ENCODE peak calls at places on chromosomes 11 and 22, in six cellular contexts. One of them, this sample, is unnamed.
A peak's percentile ranks its signal among the peaks of the same experiment; 100 is the strongest.

GRCh38 chr11:98545544-98546175 is 475.1 kb upstream of the CNTN5 start:
- DNase-seq in Peyer's patch: no peak
- DNase-seq in caudate nucleus: no peak
- DNase-seq in testis: no peak
- DNase-seq in H9: no peak
- DNase-seq in A549: no peak
- DNase-seq in this sample: no peak

GRCh38 chr11:28521075-28521474 is 412.9 kb downstream of the METTL15 start:
- DNase-seq in Peyer's patch: no peak
- DNase-seq in H9: no peak
- DNase-seq in testis: no peak
- DNase-seq in A549: no peak
- DNase-seq in caudate nucleus: no peak
- DNase-seq in this sample: no peak

GRCh38 chr11:20156280-20156875 is 3.9 kb downstream of the DBX1 start:
- DNase-seq in A549: no peak
- DNase-seq in caudate nucleus: no peak
- DNase-seq in H9: peak; percentile 86
- DNase-seq in testis: peak; percentile 59
- DNase-seq in Peyer's patch: peak; percentile 64
- DNase-seq in this sample: peak; percentile 14

GRCh38 chr22:45602004-45602733 is 69.5 kb upstream of the ATXN10 start:
- DNase-seq in caudate nucleus: no peak
- DNase-seq in Peyer's patch: no peak
- DNase-seq in H9: peak; percentile 51
- DNase-seq in A549: no peak
- DNase-seq in testis: no peak
- DNase-seq in this sample: no peak

GRCh38 chr11:75706260-75706729 is 11.3 kb upstream of the MOGAT2 start:
- DNase-seq in testis: peak; percentile 83
- DNase-seq in caudate nucleus: peak; percentile 47
- DNase-seq in H9: peak; percentile 87
- DNase-seq in A549: peak; percentile 80
- DNase-seq in Peyer's patch: peak; percentile 81
- DNase-seq in this sample: peak; percentile 80

GRCh38 chr22:46074771-46075551 is 75.4 kb upstream of the PPARA start:
- DNase-seq in A549: no peak
- DNase-seq in Peyer's patch: peak; percentile 55
- DNase-seq in H9: no peak
- DNase-seq in caudate nucleus: no peak
- DNase-seq in testis: peak; percentile 23
- DNase-seq in this sample: peak; percentile 24

GRCh38 chr11:2432171-2432621 is 12.1 kb downstream of the TRPM5 start:
- DNase-seq in Peyer's patch: no peak
- DNase-seq in A549: no peak
- DNase-seq in caudate nucleus: no peak
- DNase-seq in H9: no peak
- DNase-seq in testis: no peak
- DNase-seq in this sample: peak; percentile 42

GRCh38 chr11:19935507-19935906 is 222.9 kb downstream of the NAV2 start:
- DNase-seq in caudate nucleus: no peak
- DNase-seq in H9: peak; percentile 71
- DNase-seq in Peyer's patch: no peak
- DNase-seq in testis: no peak
- DNase-seq in A549: no peak
- DNase-seq in this sample: no peak

GRCh38 chr11:90237004-90237403 is 14.2 kb upstream of the CHORDC1 start:
- DNase-seq in H9: no peak
- DNase-seq in Peyer's patch: no peak
- DNase-seq in testis: no peak
- DNase-seq in A549: no peak
- DNase-seq in caudate nucleus: no peak
- DNase-seq in this sample: no peak

DNA sequence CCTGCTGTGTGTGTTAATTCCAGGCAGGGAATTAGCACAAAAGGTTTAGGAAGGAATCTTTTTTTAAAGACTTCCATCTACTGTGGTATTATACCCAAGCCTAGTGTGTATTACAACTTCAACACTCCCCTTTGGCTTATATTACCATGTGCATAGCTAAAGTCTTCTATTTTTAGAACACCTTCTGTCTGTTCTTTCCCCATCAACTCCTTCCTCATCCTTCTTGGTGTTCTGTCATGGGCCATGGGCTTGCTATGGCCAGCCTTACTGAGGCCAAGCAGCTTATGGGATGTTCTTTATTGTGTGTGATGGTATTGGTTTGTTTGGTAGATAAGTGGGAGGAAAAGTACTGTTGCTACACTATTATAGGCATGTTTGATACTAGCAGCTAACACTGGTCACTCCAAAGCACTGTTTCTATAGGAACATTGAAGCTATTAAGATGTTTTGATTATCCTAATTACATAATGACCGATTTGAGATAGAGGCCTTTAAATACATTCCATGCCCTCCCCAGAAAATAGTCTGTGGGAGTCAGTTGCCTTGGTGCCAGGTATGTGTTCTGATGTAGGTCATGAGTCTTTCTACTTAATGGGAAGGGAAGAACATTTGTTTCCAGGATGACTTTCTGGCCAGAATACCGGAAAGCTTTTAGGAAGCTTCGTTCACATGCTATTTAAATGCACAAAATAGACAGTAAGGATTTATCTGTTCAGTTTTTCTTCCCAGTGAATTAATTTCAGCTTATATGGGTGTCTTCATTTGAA is 16.5 kb downstream of the MCAM start:
- DNase-seq in caudate nucleus: no peak
- DNase-seq in testis: no peak
- DNase-seq in Peyer's patch: no peak
- DNase-seq in A549: no peak
- DNase-seq in H9: no peak
- DNase-seq in this sample: no peak
- H3K27ac ChIP-seq in caudate nucleus: peak overlapping the region; percentile 20
- H3K27ac ChIP-seq in testis: peak overlapping the region; percentile 34
- H3K27ac ChIP-seq in Peyer's patch: peak overlapping the region; percentile 0
- H3K27ac ChIP-seq in A549: no peak overlapping the region
- H3K27ac ChIP-seq in H9: no peak overlapping the region
- H3K27ac ChIP-seq in this sample: peak overlapping the region; percentile 89

GRCh38 chr11:69450857-69451220 is 30.6 kb upstream of the LINC01488 start:
- DNase-seq in H9: no peak
- DNase-seq in caudate nucleus: no peak
- DNase-seq in A549: no peak
- DNase-seq in Peyer's patch: no peak
- DNase-seq in testis: no peak
- DNase-seq in this sample: no peak
- H3K27ac ChIP-seq in H9: no peak overlapping the region
- H3K27ac ChIP-seq in caudate nucleus: no peak overlapping the region
- H3K27ac ChIP-seq in A549: no peak overlapping the region
- H3K27ac ChIP-seq in Peyer's patch: peak overlapping the region; percentile 44
- H3K27ac ChIP-seq in testis: no peak overlapping the region
- H3K27ac ChIP-seq in this sample: no peak overlapping the region

DNA sequence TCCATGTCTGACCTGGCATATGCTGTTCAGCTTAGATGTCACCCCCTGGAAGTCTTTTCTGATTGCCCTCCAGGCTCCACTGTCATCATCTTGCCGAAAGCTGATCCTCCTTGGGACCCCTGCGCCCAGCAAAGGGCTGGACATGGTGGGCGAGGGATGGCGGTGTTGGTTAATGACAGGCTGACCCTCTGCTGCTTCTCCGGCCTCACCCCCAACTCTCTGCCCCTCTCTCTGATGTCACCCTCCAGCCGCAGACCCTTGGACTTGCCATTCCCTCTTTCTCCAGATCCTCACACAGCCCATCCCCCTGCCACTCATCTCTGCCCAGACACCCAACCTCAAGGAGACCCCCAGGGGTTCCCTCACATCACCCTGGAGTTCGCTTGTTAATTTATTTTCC is 2.3 kb downstream of the EHBP1L1 start:
- DNase-seq in testis: no peak
- DNase-seq in Peyer's patch: no peak
- DNase-seq in caudate nucleus: no peak
- DNase-seq in A549: no peak
- DNase-seq in H9: no peak
- DNase-seq in this sample: no peak
- H3K27ac ChIP-seq in testis: peak overlapping the region; percentile 79
- H3K27ac ChIP-seq in Peyer's patch: peak overlapping the region; percentile 90
- H3K27ac ChIP-seq in caudate nucleus: no peak overlapping the region
- H3K27ac ChIP-seq in A549: peak overlapping the region; percentile 98
- H3K27ac ChIP-seq in H9: no peak overlapping the region
- H3K27ac ChIP-seq in this sample: peak overlapping the region; percentile 98

DNA sequence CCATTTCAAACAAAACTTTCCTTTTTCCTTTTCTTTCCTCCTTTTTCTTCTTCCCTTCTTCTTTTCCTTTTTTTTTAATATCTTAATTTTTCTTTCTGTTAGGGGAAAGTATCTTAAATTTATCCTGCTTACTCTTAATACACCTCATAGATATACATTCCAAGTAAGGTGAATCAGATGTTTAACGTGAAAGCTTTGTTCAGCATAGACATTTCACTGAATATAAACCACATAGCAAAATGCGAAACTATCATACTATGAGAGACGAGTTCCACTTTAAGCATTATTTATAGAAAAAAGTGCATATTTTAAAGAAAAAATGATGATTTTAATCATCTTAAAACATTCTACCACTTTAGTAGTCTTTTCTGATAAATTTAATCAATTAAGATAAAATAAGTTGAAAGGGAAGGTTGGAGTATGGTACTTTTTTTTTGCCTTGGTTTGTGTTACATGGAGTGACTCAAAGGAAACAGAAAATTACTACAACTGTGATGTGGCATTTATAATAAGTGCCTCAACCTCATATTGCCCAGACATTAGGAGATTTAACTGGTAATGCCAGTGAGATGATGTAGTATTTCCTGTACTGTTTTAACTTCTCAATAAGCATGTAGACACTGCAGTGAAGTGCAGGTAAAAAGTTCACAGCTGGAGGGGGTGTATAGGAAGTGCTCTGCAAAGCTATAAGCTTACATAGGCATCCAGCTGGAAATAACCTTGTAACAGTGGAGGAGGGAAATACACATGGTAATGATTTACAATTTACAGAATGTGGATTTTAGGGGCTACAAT is 138.0 kb upstream of the MTMR2 start:
- DNase-seq in H9: no peak
- DNase-seq in Peyer's patch: no peak
- DNase-seq in A549: no peak
- DNase-seq in testis: no peak
- DNase-seq in caudate nucleus: no peak
- DNase-seq in this sample: no peak
- H3K27ac ChIP-seq in H9: no peak overlapping the region
- H3K27ac ChIP-seq in Peyer's patch: no peak overlapping the region
- H3K27ac ChIP-seq in A549: no peak overlapping the region
- H3K27ac ChIP-seq in testis: no peak overlapping the region
- H3K27ac ChIP-seq in caudate nucleus: no peak overlapping the region
- H3K27ac ChIP-seq in this sample: no peak overlapping the region

DNA sequence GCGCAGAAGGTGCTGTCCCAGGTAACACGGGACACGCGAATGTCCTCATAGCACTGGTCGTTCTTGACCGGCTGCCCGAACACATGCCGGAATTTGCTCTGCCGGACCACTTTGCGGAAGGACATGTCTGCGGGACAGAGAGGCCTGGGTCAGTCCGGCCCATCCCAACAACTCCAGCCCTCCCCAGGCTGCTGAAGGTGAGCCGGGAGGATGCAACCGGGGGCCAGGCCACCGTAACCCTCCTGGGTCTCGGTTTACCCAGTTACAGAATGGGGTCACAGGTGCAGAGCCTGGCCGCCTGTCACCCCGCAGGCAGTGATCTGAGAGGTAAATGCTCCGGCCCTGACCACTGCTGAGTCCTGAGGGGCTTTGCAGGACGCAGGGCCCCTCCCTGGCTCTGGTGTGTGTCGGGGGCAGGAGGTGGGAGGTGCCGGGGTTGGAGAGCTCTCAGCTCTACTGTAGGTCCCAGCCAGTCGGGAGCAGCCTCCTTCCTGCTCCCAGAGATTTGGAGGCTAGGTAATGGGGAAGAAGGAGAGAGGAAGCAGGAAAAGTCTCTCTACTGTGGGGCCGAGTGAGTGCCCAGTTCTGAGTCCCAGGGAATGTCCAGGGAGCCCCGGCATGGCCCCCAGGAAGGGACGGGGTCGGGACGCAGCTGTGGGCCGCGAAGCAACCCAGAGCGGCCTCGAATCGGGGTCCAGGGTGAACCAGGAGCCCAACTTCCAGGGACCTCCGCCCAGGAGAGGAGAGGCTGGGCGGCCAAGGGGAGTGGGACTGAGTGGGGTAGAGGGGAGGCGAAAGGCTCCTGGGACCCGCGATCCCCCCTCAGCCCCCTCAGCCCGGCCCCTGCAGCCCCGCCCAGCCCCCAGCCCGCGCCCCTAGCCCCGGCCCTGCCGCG is 525 bp downstream of the CORO1B start:
- DNase-seq in caudate nucleus: no peak
- DNase-seq in testis: no peak
- DNase-seq in H9: no peak
- DNase-seq in A549: no peak
- DNase-seq in Peyer's patch: no peak
- DNase-seq in this sample: no peak
- H3K27ac ChIP-seq in caudate nucleus: peak overlapping the region; percentile 82
- H3K27ac ChIP-seq in testis: peak overlapping the region; percentile 61
- H3K27ac ChIP-seq in H9: no peak overlapping the region
- H3K27ac ChIP-seq in A549: peak overlapping the region; percentile 94
- H3K27ac ChIP-seq in Peyer's patch: peak overlapping the region; percentile 95
- H3K27ac ChIP-seq in this sample: peak overlapping the region; percentile 86

DNA sequence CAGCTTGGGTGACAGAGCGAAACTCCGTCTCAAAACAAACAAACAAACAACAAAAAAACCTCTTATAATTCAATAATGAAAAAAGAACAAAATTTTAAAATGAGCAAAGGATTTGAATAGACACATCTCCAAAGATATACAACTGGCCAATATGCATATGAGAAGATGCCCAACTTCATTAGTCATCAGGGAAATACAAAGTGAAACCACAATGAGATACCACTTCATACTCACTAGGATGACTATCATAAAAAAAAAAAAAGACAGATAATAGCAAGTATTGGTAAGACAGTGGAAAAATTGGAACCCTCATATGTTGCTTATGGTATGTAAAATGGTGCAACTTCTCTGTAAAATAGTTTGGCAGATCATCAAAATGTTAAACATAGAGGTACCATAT is 28.7 kb upstream of the BARX2 start:
- DNase-seq in Peyer's patch: no peak
- DNase-seq in H9: no peak
- DNase-seq in caudate nucleus: no peak
- DNase-seq in testis: no peak
- DNase-seq in A549: no peak
- DNase-seq in this sample: no peak
- H3K27ac ChIP-seq in Peyer's patch: no peak overlapping the region
- H3K27ac ChIP-seq in H9: no peak overlapping the region
- H3K27ac ChIP-seq in caudate nucleus: no peak overlapping the region
- H3K27ac ChIP-seq in testis: no peak overlapping the region
- H3K27ac ChIP-seq in A549: no peak overlapping the region
- H3K27ac ChIP-seq in this sample: no peak overlapping the region

This sample was measured in psoas muscle.